ENCODE peak calls at places on chromosomes 3 and 15, in four cellular contexts. One of them, this sample, is unnamed.

GRCh38 chr3:159721324-159721723 is 267.3 kb upstream of the IL12A start:
- DNase-seq in stomach: no peak
- DNase-seq in GM13976: no peak
- DNase-seq in pancreas: no peak
- DNase-seq in this sample: no peak

GRCh38 chr3:146912233-146913015 is 307.3 kb upstream of the PLSCR5 start:
- DNase-seq in stomach: no peak
- DNase-seq in GM13976: no peak
- DNase-seq in pancreas: no peak
- DNase-seq in this sample: no peak

GRCh38 chr3:50550079-50550736 is 17.3 kb downstream of the C3orf18 start:
- DNase-seq in stomach: peak; percentile 72
- DNase-seq in GM13976: peak; percentile 86
- DNase-seq in pancreas: no peak
- DNase-seq in this sample: peak; percentile 51

GRCh38 chr3:13452490-13453335 is 27.4 kb upstream of the HDAC11 start:
- DNase-seq in stomach: no peak
- DNase-seq in GM13976: peak; percentile 65
- DNase-seq in pancreas: no peak
- DNase-seq in this sample: peak; percentile 28

GRCh38 chr3:69948246-69948862 is 51.2 kb upstream of the SAMMSON start:
- DNase-seq in stomach: no peak
- DNase-seq in GM13976: no peak
- DNase-seq in pancreas: no peak
- DNase-seq in this sample: no peak

GRCh38 chr15:90903733-90904536 is 833 bp downstream of the MAN2A2 start:
- DNase-seq in stomach: peak; percentile 57
- DNase-seq in GM13976: no peak
- DNase-seq in pancreas: peak; percentile 66
- DNase-seq in this sample: no peak

GRCh38 chr3:179321585-179322322 is 1.1 kb upstream of the ZNF639 start:
- DNase-seq in stomach: no peak
- DNase-seq in GM13976: peak; percentile 32
- DNase-seq in pancreas: no peak
- DNase-seq in this sample: no peak

GRCh38 chr15:94154255-94154654 is 77.1 kb upstream of the MCTP2 start:
- DNase-seq in stomach: no peak
- DNase-seq in GM13976: no peak
- DNase-seq in pancreas: no peak
- DNase-seq in this sample: no peak

GRCh38 chr3:63832395-63832794 is 13.3 kb downstream of the C3orf49 start:
- DNase-seq in stomach: no peak
- DNase-seq in GM13976: no peak
- DNase-seq in pancreas: no peak
- DNase-seq in this sample: no peak

GRCh38 chr3:66035763-66036477 is 2.8 kb downstream of the MAGI1 start:
- DNase-seq in stomach: no peak
- DNase-seq in GM13976: no peak
- DNase-seq in pancreas: no peak
- DNase-seq in this sample: no peak

GRCh38 chr3:72977463-72977862 is 19.1 kb upstream of the PPP4R2 start:
- DNase-seq in stomach: no peak
- DNase-seq in GM13976: peak; percentile 26
- DNase-seq in pancreas: no peak
- DNase-seq in this sample: no peak

GRCh38 chr3:49006591-49007067 is 562 bp upstream of the WDR6 start:
- DNase-seq in stomach: no peak
- DNase-seq in GM13976: no peak
- DNase-seq in pancreas: no peak
- DNase-seq in this sample: no peak

DNA sequence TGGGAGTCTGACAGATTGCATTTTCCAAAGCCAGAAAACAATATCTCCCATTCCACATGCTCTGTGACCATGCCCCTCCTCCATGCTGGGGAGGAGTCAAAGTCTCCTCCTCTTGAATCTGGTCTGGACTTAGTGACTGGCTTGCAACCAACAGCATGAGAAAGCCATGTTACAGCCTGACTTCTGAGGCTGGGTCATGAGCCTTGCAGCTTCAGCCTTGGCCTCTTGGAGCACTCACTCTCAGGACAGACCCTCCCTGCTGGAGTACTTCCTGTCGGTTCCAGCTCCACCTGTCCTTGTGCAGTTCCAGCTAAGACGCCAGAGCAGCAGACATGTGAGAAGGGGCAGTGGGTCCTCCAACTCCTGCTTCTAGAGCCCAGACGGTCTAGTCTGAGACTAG is 49.7 kb upstream of the RBSN start:
- DNase-seq in stomach: no peak
- DNase-seq in GM13976: no peak
- DNase-seq in pancreas: peak; percentile 30
- DNase-seq in this sample: no peak
- TF ChIP-seq CTCF in stomach: no peak
- TF ChIP-seq CTCF in GM13976: no peak
- TF ChIP-seq CTCF in pancreas: no peak
- TF ChIP-seq CTCF in this sample: no peak

GRCh38 chr3:76679510-76679909 is 360.4 kb upstream of the ROBO2 start:
- DNase-seq in stomach: no peak
- DNase-seq in GM13976: no peak
- DNase-seq in pancreas: no peak
- DNase-seq in this sample: no peak
- TF ChIP-seq CTCF in stomach: no peak
- TF ChIP-seq CTCF in GM13976: no peak
- TF ChIP-seq CTCF in pancreas: no peak
- TF ChIP-seq CTCF in this sample: no peak

GRCh38 chr3:187066228-187066995 is 72.9 kb downstream of the RPL39L start:
- DNase-seq in stomach: no peak
- DNase-seq in GM13976: peak; percentile 37
- DNase-seq in pancreas: no peak
- DNase-seq in this sample: no peak
- TF ChIP-seq CTCF in stomach: no peak
- TF ChIP-seq CTCF in GM13976: no peak
- TF ChIP-seq CTCF in pancreas: no peak
- TF ChIP-seq CTCF in this sample: no peak

DNA sequence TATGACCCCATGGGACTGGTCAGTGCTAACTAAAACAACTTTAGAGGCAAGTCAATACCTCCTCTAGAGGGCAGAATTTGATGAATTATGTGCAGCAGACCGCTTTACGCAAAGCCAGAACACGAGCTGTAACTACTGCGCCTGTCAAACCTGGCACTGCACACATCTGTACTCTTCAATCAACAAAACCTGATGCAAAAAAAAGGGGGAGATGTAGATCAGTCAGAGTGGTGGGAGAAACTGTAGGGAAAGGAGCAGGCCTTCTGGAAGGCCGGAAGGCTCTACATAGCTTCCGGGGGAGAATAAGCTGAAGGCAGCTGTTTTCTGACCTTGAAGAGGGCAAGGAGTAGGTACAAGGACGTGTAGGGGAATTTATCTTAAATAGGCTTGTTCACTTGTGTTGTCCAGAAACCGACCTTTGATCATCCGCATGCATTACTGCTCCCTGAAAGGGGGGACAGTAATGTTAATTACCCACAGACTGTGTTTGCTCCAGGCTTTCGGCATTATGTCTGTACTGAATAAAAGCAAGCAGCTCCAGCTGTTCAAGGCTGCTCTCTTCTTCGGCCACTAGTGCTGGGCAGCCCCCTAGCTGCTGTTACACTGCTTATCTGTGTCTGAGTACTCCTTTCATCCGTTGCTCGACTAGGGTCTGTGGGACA is 41.0 kb downstream of the GPR160 start:
- DNase-seq in stomach: no peak
- DNase-seq in GM13976: no peak
- DNase-seq in pancreas: no peak
- DNase-seq in this sample: no peak
- TF ChIP-seq CTCF in stomach: no peak
- TF ChIP-seq CTCF in GM13976: no peak
- TF ChIP-seq CTCF in pancreas: no peak
- TF ChIP-seq CTCF in this sample: no peak